ENCODE peak calls at places on chromosomes 11 and 22, in eight cellular contexts. A, Q, Y, W, K, M, G and P are unnamed samples.

GRCh38 chr11:60852060-60852638 is 3.6 kb downstream of the PTGDR2 start:
- DNase-seq in A (no peak), Q (no peak), Y (no peak), W (no peak), K (no peak), M (no peak), G (no peak), P (no peak)

GRCh38 chr11:113256431-113257227 is 57.8 kb upstream of the TTC12 start:
- DNase-seq in A (no peak), Q (no peak), Y (no peak), W (no peak), K (no peak), M (no peak), G (peak; percentile 54), P (no peak)

GRCh38 chr22:23926561-23926960 is 32.4 kb downstream of the MIF start:
- DNase-seq in A (no peak), Q (peak; percentile 57), Y (no peak), W (no peak), K (no peak), M (no peak), G (no peak), P (no peak)

GRCh38 chr11:69518081-69518950 is 36.9 kb downstream of the LINC01488 start:
- DNase-seq in A (peak; percentile 80), Q (no peak), Y (no peak), W (no peak), K (peak; percentile 94), M (no peak), G (no peak), P (no peak)

GRCh38 chr11:15101072-15101701 is 13.5 kb upstream of the INSC start:
- DNase-seq in A (peak; percentile 81), Q (no peak), Y (peak; percentile 34), W (peak; percentile 42), K (peak; percentile 73), M (no peak), G (peak; percentile 41), P (peak; percentile 17)

GRCh38 chr11:65833297-65834030 is at the start of gene SNX32:
- DNase-seq in A (peak; percentile 91), Q (peak; percentile 100), Y (peak; percentile 97), W (peak; percentile 96), K (peak; percentile 90), M (peak; percentile 96), G (peak; percentile 95), P (peak; percentile 62)

GRCh38 chr11:47071871-47072270 is 104.8 kb downstream of the ARFGAP2 start:
- DNase-seq in A (peak; percentile 27), Q (no peak), Y (peak; percentile 29), W (no peak), K (no peak), M (no peak), G (no peak), P (no peak)

GRCh38 chr11:120288021-120288420 is 37.1 kb upstream of the TLCD5 start:
- DNase-seq in A (no peak), Q (no peak), Y (no peak), W (no peak), K (no peak), M (no peak), G (no peak), P (no peak)

GRCh38 chr11:74006743-74007304 is 2.1 kb downstream of the UCP3 start:
- DNase-seq in A (no peak), Q (peak; percentile 53), Y (no peak), W (no peak), K (no peak), M (no peak), G (no peak), P (no peak)

GRCh38 chr22:38081941-38082828 is 1.8 kb downstream of the SLC16A8 start:
- DNase-seq in A (no peak), Q (no peak), Y (no peak), W (no peak), K (no peak), M (peak; percentile 67), G (no peak), P (no peak)

GRCh38 chr11:93577291-93577690 is 34.1 kb upstream of the SMCO4 start:
- DNase-seq in A (peak; percentile 48), Q (no peak), Y (no peak), W (no peak), K (peak; percentile 36), M (no peak), G (no peak), P (peak; percentile 8)

GRCh38 chr11:66080055-66080817 is 10.2 kb downstream of the PACS1 start:
- DNase-seq in A (peak; percentile 86), Q (peak; percentile 87), Y (no peak), W (peak; percentile 54), K (peak; percentile 82), M (peak; percentile 77), G (peak; percentile 22), P (no peak)

GRCh38 chr11:57379732-57380131 is 1.2 kb downstream of the PRG3 start:
- DNase-seq in A (peak; percentile 43), Q (no peak), Y (no peak), W (no peak), K (peak; percentile 24), M (no peak), G (no peak), P (no peak)

GRCh38 chr11:108601150-108601549 is 7.6 kb upstream of the EXPH5 start:
- DNase-seq in A (no peak), Q (no peak), Y (no peak), W (no peak), K (peak; percentile 24), M (no peak), G (no peak), P (peak; percentile 55)

GRCh38 chr11:1305558-1306056 is 3.8 kb downstream of the TOLLIP start:
- DNase-seq in A (no peak), Q (peak; percentile 70), Y (no peak), W (no peak), K (no peak), M (peak; percentile 56), G (no peak), P (no peak)

GRCh38 chr11:41235670-41236069 is 223.8 kb downstream of the LRRC4C start:
- DNase-seq in A (no peak), Q (no peak), Y (no peak), W (no peak), K (no peak), M (no peak), G (no peak), P (no peak)

GRCh38 chr11:117670443-117670842 is 126.6 kb downstream of the DSCAML1 start:
- DNase-seq in A (no peak), Q (no peak), Y (no peak), W (no peak), K (no peak), M (no peak), G (no peak), P (no peak)

GRCh38 chr22:28034760-28035401 is 115.8 kb upstream of the PITPNB start:
- DNase-seq in A (peak; percentile 66), Q (peak; percentile 88), Y (peak; percentile 84), W (peak; percentile 99), K (peak; percentile 59), M (no peak), G (peak; percentile 92), P (no peak)

GRCh38 chr11:12402027-12402426 is 24.7 kb downstream of the PARVA start:
- DNase-seq in A (no peak), Q (no peak), Y (no peak), W (no peak), K (no peak), M (no peak), G (no peak), P (no peak)

GRCh38 chr22:29190915-29191314 is 14.8 kb upstream of the EMID1 start:
- DNase-seq in A (no peak), Q (no peak), Y (no peak), W (no peak), K (no peak), M (no peak), G (no peak), P (no peak)

GRCh38 chr11:37061426-37061825 is 463.4 kb upstream of the RAG2 start:
- DNase-seq in A (no peak), Q (no peak), Y (no peak), W (no peak), K (no peak), M (no peak), G (no peak), P (no peak)

GRCh38 chr11:18715476-18715875 is 10.5 kb downstream of the IGSF22 start:
- DNase-seq in A (no peak), Q (no peak), Y (no peak), W (no peak), K (no peak), M (no peak), G (no peak), P (no peak)

GRCh38 chr22:44179196-44179988 is 1.3 kb upstream of the PARVG start:
- DNase-seq in A (no peak), Q (no peak), Y (no peak), W (no peak), K (no peak), M (no peak), G (no peak), P (no peak)

DNA sequence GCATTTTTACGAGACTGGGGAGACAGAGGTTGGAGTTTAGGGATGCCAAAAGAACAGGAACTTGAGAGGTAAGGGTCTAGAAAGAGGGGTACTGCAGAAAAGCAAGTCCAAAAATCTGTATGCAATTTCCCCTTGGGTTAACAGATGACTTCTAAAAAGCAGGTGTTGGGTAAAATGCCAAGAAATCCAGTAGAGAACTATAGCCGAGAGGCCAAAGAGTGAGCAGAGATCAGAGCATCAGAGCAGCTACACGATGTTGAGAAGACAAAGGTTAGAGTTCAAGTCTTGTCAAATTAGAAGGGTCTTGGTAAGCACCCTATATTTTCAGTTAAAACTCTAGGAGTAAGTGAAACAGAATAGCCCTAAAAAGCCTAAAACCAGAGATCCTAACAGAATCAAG is 145.2 kb downstream of the FCHSD2 start:
- DNase-seq in A (no peak), Q (no peak), Y (no peak), W (no peak), K (no peak), M (no peak), G (no peak), P (no peak)
- H3K4me3 ChIP-seq in A (no peak overlapping the region), Q (no peak overlapping the region), Y (no peak overlapping the region), W (no peak overlapping the region), K (no peak overlapping the region), M (no peak overlapping the region), G (no peak overlapping the region), P (no peak overlapping the region)

DNA sequence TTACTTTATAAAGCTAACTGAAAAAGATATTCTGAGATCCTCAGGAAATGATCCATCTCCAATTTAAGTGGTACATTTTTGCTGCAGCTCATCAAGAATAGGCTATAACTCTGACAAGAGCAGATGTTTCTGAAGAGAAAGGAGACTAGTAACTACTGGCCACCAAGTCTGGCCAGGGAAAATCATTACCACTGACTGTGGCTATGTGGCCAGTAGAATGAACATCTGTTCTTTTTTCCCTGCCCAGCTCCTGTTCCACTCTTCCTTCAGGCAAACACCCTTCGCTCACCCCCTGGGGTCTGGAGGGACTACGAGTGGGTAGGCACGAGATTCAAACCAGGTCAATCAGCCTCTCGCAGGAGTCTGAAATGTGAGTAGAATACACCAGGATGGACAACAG is 23.9 kb downstream of the TMEM123 start:
- DNase-seq in A (no peak), Q (no peak), Y (no peak), W (no peak), K (no peak), M (no peak), G (no peak), P (no peak)
- TF ChIP-seq CTCF in A (no peak), Q (no peak), Y (no peak), W (no peak), K (no peak), M (no peak), G (no peak), P (no peak)

GRCh38 chr22:20392983-20393704 is 807 bp upstream of the ZNF74 start:
- DNase-seq in A (no peak), Q (peak; percentile 64), Y (no peak), W (no peak), K (no peak), M (no peak), G (no peak), P (no peak)
- H3K4me3 ChIP-seq in A (peak overlapping the region; percentile 83), Q (peak overlapping the region; percentile 59), Y (peak overlapping the region; percentile 91), W (peak overlapping the region; percentile 75), K (no peak overlapping the region), M (peak overlapping the region; percentile 92), G (peak overlapping the region; percentile 67), P (peak overlapping the region; percentile 76)

GRCh38 chr11:80136991-80137390 is 696.2 kb upstream of the TENM4 start:
- DNase-seq in A (peak; percentile 39), Q (no peak), Y (no peak), W (no peak), K (no peak), M (no peak), G (no peak), P (peak; percentile 43)
- TF ChIP-seq CTCF in A (no peak), Q (no peak), Y (no peak), W (no peak), K (no peak), M (no peak), G (no peak), P (peak; percentile 21)